ENCODE peak calls at places on chromosome 5, in ten cellular contexts. G, R, F, W, X, E, U, V, L and B are unnamed samples.

GRCh38 chr5:124365491-124365890 is 380.9 kb downstream of the ZNF608 start:
- DNase-seq in E (no peak), F (peak), U (no peak), R (peak), L (no peak), W (no peak), X (no peak), V (peak), G (no peak), B (no peak)

GRCh38 chr5:73692166-73692640 is 66.2 kb downstream of the ARHGEF28 start:
- DNase-seq in F (no peak), U (no peak), X (peak), V (no peak), G (no peak), L (no peak), E (no peak), W (no peak), R (no peak), B (peak)

GRCh38 chr5:77531297-77531696 is 39.2 kb upstream of the WDR41 start:
- DNase-seq in R (no peak), E (no peak), L (no peak), V (no peak), F (no peak), U (no peak), G (no peak), W (no peak), X (no peak), B (no peak)

GRCh38 chr5:133877351-133878235 is 90.8 kb downstream of the C5orf15 start:
- DNase-seq in L (no peak), V (no peak), F (no peak), R (no peak), G (no peak), X (no peak), U (no peak), E (no peak), W (no peak), B (no peak)

GRCh38 chr5:72018158-72018803 is 89.0 kb upstream of the MAP1B start:
- DNase-seq in E (peak), L (peak), G (no peak), U (peak), X (no peak), F (no peak), W (peak), R (peak), V (no peak), B (peak)

GRCh38 chr5:77358566-77359205 is 133.4 kb downstream of the WDR41 start:
- DNase-seq in E (no peak), W (no peak), U (no peak), R (no peak), L (no peak), F (no peak), G (no peak), X (no peak), V (no peak), B (no peak)

GRCh38 chr5:181243521-181244307 is at the start of gene RACK1:
- DNase-seq in L (peak), F (no peak), R (peak), U (peak), X (peak), E (peak), G (peak), W (peak), V (no peak), B (peak)

GRCh38 chr5:37786855-37787254 is 53.0 kb downstream of the GDNF start:
- DNase-seq in X (peak), W (no peak), U (no peak), L (no peak), G (no peak), E (no peak), V (no peak), F (no peak), R (no peak), B (peak)

GRCh38 chr5:17203329-17204132 is 13.9 kb upstream of the BASP1 start:
- DNase-seq in U (no peak), X (no peak), V (peak), W (no peak), F (peak), L (no peak), E (peak), G (no peak), R (peak), B (peak)

GRCh38 chr5:135400866-135401265 is 1.8 kb upstream of the MACROH2A1 start:
- DNase-seq in U (no peak), X (no peak), W (no peak), V (no peak), E (no peak), G (no peak), F (no peak), R (peak), L (no peak), B (no peak)

GRCh38 chr5:158133369-158133768 is 274.4 kb upstream of the CLINT1 start:
- DNase-seq in L (no peak), V (no peak), X (no peak), E (no peak), W (no peak), F (no peak), G (no peak), R (no peak), U (no peak), B (no peak)

GRCh38 chr5:112004867-112005532 is 248.0 kb upstream of the NREP start:
- DNase-seq in R (no peak), F (no peak), U (no peak), V (no peak), X (no peak), G (no peak), W (no peak), L (no peak), E (no peak), B (peak)

GRCh38 chr5:120304653-120305052 is 159.4 kb upstream of the PRR16 start:
- DNase-seq in U (no peak), L (no peak), X (peak), W (no peak), F (no peak), G (no peak), E (no peak), R (no peak), V (no peak), B (peak)

GRCh38 chr5:156402387-156402921 is 75.5 kb downstream of the SGCD start:
- DNase-seq in R (peak), W (no peak), X (no peak), F (no peak), U (peak), G (no peak), V (no peak), L (peak), E (no peak), B (peak)

GRCh38 chr5:177085985-177086917 is at the start of gene FGFR4:
- DNase-seq in X (no peak), F (peak), E (peak), R (peak), G (peak), V (peak), L (peak), U (peak), W (peak), B (peak)

GRCh38 chr5:139194486-139194885 is 3.7 kb downstream of the SIL1 start:
- DNase-seq in U (no peak), E (no peak), W (no peak), F (no peak), L (no peak), G (no peak), V (no peak), X (no peak), R (peak), B (no peak)

GRCh38 chr5:181173027-181173419 is 25.6 kb downstream of the OR2V2 start:
- DNase-seq in F (no peak), X (no peak), E (no peak), R (no peak), V (no peak), G (no peak), L (no peak), U (no peak), W (no peak), B (no peak)

GRCh38 chr5:139088024-139088423 is 110.1 kb downstream of the SIL1 start:
- DNase-seq in F (no peak), E (no peak), X (no peak), V (no peak), L (no peak), U (no peak), W (no peak), G (no peak), R (no peak), B (peak)

GRCh38 chr5:55994502-55994997 is at the start of gene IL6ST:
- DNase-seq in G (no peak), F (peak), U (peak), R (no peak), V (peak), W (no peak), E (no peak), L (no peak), X (no peak), B (peak)

GRCh38 chr5:179269781-179270543 is 75.3 kb downstream of the ADAMTS2 start:
- DNase-seq in G (peak), U (peak), E (no peak), L (no peak), F (no peak), X (no peak), W (peak), R (no peak), V (no peak), B (peak)

GRCh38 chr5:168227001-168227400 is 64.4 kb upstream of the WWC1 start:
- DNase-seq in E (no peak), F (no peak), R (no peak), U (no peak), G (no peak), V (no peak), X (peak), L (no peak), W (no peak), B (no peak)